ENCODE peak calls at places on chromosome 21, in four cellular contexts. G is AG08396; T is Caco-2; M is stimulated activated CD8-positive, alpha-beta memory T cell treated with anti-CD3 and anti-CD28 coated beads, Interleukin-15, amount 100 ng/mL, for 4 hours. A is an unnamed sample.
A peak's percentile ranks its signal among the peaks of the same experiment; 100 is the strongest.

GRCh38 chr21:14040386-14040785 is 170.4 kb downstream of the LIPI start:
- DNase-seq in M (no peak), G (no peak), T (no peak), A (no peak)

GRCh38 chr21:14942801-14943490 is 121.9 kb downstream of the NRIP1 start:
- DNase-seq in G (no peak), M (no peak), T (no peak), A (no peak)

GRCh38 chr21:29741761-29742160 is 198.0 kb downstream of the GRIK1 start:
- DNase-seq in G (no peak), T (no peak), M (no peak), A (no peak)

GRCh38 chr21:46124083-46124925 is 26.4 kb downstream of the COL6A2 start:
- DNase-seq in T (no peak), G (no peak), M (no peak), A (peak; percentile 54)

GRCh38 chr21:35020902-35021301 is 28.2 kb downstream of the RUNX1 start:
- DNase-seq in M (no peak), T (no peak), G (peak; percentile 45), A (no peak)

GRCh38 chr21:28385845-28386244 is 606.8 kb downstream of the LTN1 start:
- DNase-seq in T (no peak), M (no peak), G (no peak), A (no peak)

GRCh38 chr21:25708467-25709065 is 26.1 kb downstream of the ATP5PF start:
- DNase-seq in T (no peak), G (peak; percentile 36), M (peak; percentile 13), A (peak; percentile 67)

GRCh38 chr21:44892536-44893277 is 19.2 kb upstream of the PTTG1IP start:
- DNase-seq in T (no peak), G (peak; percentile 77), M (peak; percentile 58), A (peak; percentile 81)

GRCh38 chr21:45418301-45419071 is 13.5 kb downstream of the COL18A1 start:
- DNase-seq in G (no peak), M (no peak), T (no peak), A (no peak)

GRCh38 chr21:45818904-45819285 is 162.7 kb upstream of the COL6A1 start:
- DNase-seq in T (no peak), G (peak; percentile 36), M (peak; percentile 69), A (no peak)

GRCh38 chr21:45802956-45803612 is 159.6 kb downstream of the PCBP3 start:
- DNase-seq in T (no peak), M (no peak), G (no peak), A (no peak)

GRCh38 chr21:29077651-29078090 is 4.2 kb upstream of the CCT8 start:
- DNase-seq in G (no peak), M (no peak), T (peak; percentile 63), A (no peak)

GRCh38 chr21:46092811-46093667 is 4.9 kb upstream of the COL6A2 start:
- DNase-seq in G (peak; percentile 39), T (no peak), M (no peak), A (no peak)

GRCh38 chr21:44875341-44875740 is 1.9 kb upstream of the PTTG1IP start:
- DNase-seq in M (no peak), G (no peak), T (no peak), A (no peak)

GRCh38 chr21:44093761-44094160 is 13.4 kb upstream of the PWP2 start:
- DNase-seq in T (no peak), G (no peak), M (no peak), A (no peak)

A was measured in sciatic nerve.